ENCODE peak calls at places on chromosomes 5 and 9, in five cellular contexts. S, O, H, N and E are unnamed samples.

GRCh38 chr9:79054500-79054899 is 517.3 kb upstream of the TLE4 start:
- DNase-seq in N (no peak), S (no peak), O (no peak), H (no peak), E (no peak)

GRCh38 chr9:97591535-97591934 is 41.6 kb downstream of the TSTD2 start:
- DNase-seq in N (no peak), H (no peak), O (no peak), S (no peak), E (no peak)

GRCh38 chr5:138352722-138353549 is 451 bp downstream of the KDM3B start:
- DNase-seq in S (peak), N (peak), O (peak), H (peak), E (peak)

GRCh38 chr5:64384761-64385160 is 121.1 kb upstream of the RGS7BP start:
- DNase-seq in O (no peak), H (no peak), S (no peak), N (no peak), E (no peak)

GRCh38 chr5:128673010-128673409 is 135.0 kb upstream of the FBN2 start:
- DNase-seq in H (no peak), O (no peak), S (no peak), N (no peak), E (no peak)

GRCh38 chr5:140600096-140600495 is 32.9 kb downstream of the CD14 start:
- DNase-seq in O (no peak), H (no peak), N (no peak), S (no peak), E (no peak)

GRCh38 chr9:115633099-115633498 is 515.1 kb upstream of the TNC start:
- DNase-seq in N (no peak), S (no peak), O (no peak), H (no peak), E (no peak)

GRCh38 chr9:124038790-124039633 is 27.4 kb downstream of the LHX2 start:
- DNase-seq in N (no peak), O (no peak), H (no peak), S (no peak), E (no peak)

GRCh38 chr9:127754099-127754760 is 19.1 kb upstream of the TOR2A start:
- DNase-seq in N (no peak), H (no peak), O (no peak), S (no peak), E (no peak)

GRCh38 chr9:114258218-114258617 is 64.7 kb upstream of the ORM1 start:
- DNase-seq in H (no peak), O (no peak), S (no peak), N (no peak), E (no peak)

GRCh38 chr9:4366649-4367330 is 66.9 kb upstream of the GLIS3 start:
- DNase-seq in S (peak), N (peak), H (no peak), O (no peak), E (no peak)

GRCh38 chr9:78539904-78540303 is 243.0 kb downstream of the PSAT1 start:
- DNase-seq in N (peak), O (no peak), S (no peak), H (no peak), E (peak)

GRCh38 chr9:111783424-111783823 is 11.3 kb downstream of the SHOC1 start:
- DNase-seq in H (no peak), O (no peak), S (no peak), N (no peak), E (no peak)

GRCh38 chr9:94794768-94795167 is 68.3 kb downstream of the AOPEP start:
- DNase-seq in S (no peak), O (no peak), N (no peak), H (no peak), E (no peak)

GRCh38 chr9:72540348-72540873 is 19.0 kb downstream of the TMC1 start:
- DNase-seq in H (no peak), N (no peak), S (no peak), O (no peak), E (no peak)

GRCh38 chr5:60445427-60445826 is 254.5 kb downstream of the DEPDC1B start:
- DNase-seq in O (no peak), N (no peak), S (no peak), H (no peak), E (no peak)

GRCh38 chr9:69171049-69171448 is 3.0 kb upstream of the TJP2 start:
- DNase-seq in N (no peak), O (no peak), H (no peak), S (no peak), E (no peak)

GRCh38 chr5:57405984-57406383 is 76.6 kb downstream of the ACTBL2 start:
- DNase-seq in H (no peak), N (no peak), O (no peak), S (no peak), E (no peak)

GRCh38 chr5:154366353-154366752 is 79.4 kb upstream of the SAP30L start:
- DNase-seq in O (no peak), N (no peak), H (no peak), S (no peak), E (no peak)

GRCh38 chr5:151020304-151021031 is at the start of gene GPX3:
- DNase-seq in O (peak), S (peak), H (peak), N (peak), E (peak)

GRCh38 chr5:137099651-137100050 is 399.5 kb downstream of the SPOCK1 start:
- DNase-seq in S (no peak), N (no peak), O (no peak), H (no peak), E (no peak)

GRCh38 chr9:122099271-122099869 is 6.3 kb upstream of the TTLL11 start:
- DNase-seq in O (peak), S (peak), N (peak), H (peak), E (peak)

GRCh38 chr9:123011878-123012528 is 21.5 kb upstream of the GPR21 start:
- DNase-seq in H (no peak), N (no peak), S (no peak), O (no peak), E (no peak)

GRCh38 chr5:138177936-138178515 is 404 bp downstream of the BRD8 start:
- DNase-seq in O (no peak), H (no peak), S (peak), N (peak), E (no peak)

GRCh38 chr5:111865356-111865755 is 108.4 kb upstream of the NREP start:
- DNase-seq in N (no peak), S (no peak), O (no peak), H (no peak), E (no peak)

GRCh38 chr5:135253601-135254165 is 145.3 kb downstream of the MACROH2A1 start:
- DNase-seq in S (no peak), H (no peak), O (no peak), N (no peak), E (no peak)

GRCh38 chr5:180118391-180118791 is 46.8 kb upstream of the RNF130 start:
- DNase-seq in H (peak), N (no peak), S (no peak), O (no peak), E (no peak)

GRCh38 chr5:135149956-135150723 is 116.1 kb upstream of the PITX1 start:
- DNase-seq in S (no peak), O (no peak), H (no peak), N (no peak), E (no peak)

GRCh38 chr5:153496835-153497234 is 6.4 kb downstream of the GRIA1 start:
- DNase-seq in O (no peak), N (no peak), S (no peak), H (no peak), E (no peak)

GRCh38 chr9:124016152-124017063 is 4.8 kb downstream of the LHX2 start:
- DNase-seq in S (no peak), H (no peak), O (no peak), N (no peak), E (no peak)

GRCh38 chr9:29449294-29449693 is 1876.0 kb upstream of the C9orf72 start:
- DNase-seq in N (no peak), O (no peak), S (no peak), H (no peak), E (no peak)

GRCh38 chr5:157761690-157762611 is 18.4 kb downstream of the LSM11 start:
- DNase-seq in S (peak), N (peak), H (no peak), O (no peak), E (no peak)

GRCh38 chr5:56327810-56328209 is 94.7 kb upstream of the ANKRD55 start:
- DNase-seq in S (no peak), O (no peak), N (no peak), H (no peak), E (no peak)

GRCh38 chr5:110478899-110479298 is 247.6 kb downstream of the TMEM232 start:
- DNase-seq in N (no peak), S (no peak), O (no peak), H (no peak), E (no peak)

GRCh38 chr5:143140492-143141231 is 262.8 kb downstream of the NR3C1 start:
- DNase-seq in S (peak), O (no peak), N (peak), H (no peak), E (peak)

GRCh38 chr9:97271292-97271691 is 36.2 kb upstream of the CCDC180 start:
- DNase-seq in O (no peak), H (no peak), S (no peak), N (no peak), E (no peak)

DNA sequence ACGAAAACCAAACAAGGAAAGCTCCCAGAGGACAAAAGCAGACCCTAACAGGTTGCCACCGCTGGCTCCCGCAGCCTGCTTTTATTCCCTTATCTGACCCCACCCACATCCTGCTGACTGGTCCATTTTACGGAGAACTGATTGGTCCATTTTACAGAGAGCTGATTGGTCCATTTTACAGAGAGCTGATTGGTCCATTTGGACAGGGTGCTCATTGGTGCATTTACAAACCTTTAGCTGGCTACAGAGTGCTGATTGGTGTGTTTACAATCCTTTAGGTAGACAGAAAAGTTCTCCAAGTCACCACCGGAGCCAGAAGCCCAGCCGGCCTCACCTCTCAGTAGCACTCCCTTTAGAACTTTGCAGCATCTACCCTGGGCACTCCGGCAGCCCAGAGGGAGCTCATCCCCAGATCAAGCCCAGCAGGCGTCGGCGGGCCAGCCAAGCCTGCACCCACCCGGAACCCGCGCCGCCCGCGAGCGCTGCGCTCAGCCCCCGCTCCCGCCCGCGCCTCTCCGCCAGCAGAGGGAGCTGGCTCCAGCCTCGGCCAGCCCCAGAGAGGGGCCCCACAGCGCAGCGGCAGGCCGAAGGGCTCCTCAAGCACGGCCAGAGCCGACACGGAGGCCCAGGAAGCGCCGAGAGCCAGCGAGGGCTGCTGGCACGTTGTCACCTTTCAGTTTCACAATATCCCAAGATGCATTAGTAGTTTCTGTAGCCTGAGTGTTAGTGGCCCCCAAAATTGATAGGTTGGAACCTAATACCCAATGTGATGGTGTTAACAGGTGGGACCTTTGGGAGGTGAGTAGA is 35.3 kb upstream of the CLPTM1L start:
- DNase-seq in O (no peak), S (peak), H (no peak), N (peak), E (peak)
- TF ChIP-seq CTCF in O (peak), S (peak), H (no peak), N (peak), E (peak)

GRCh38 chr9:131361202-131361833 is 32.6 kb upstream of the PRRC2B start:
- DNase-seq in H (no peak), S (no peak), N (peak), O (no peak), E (no peak)
- H3K27ac ChIP-seq in H (peak), S (no peak), N (peak), O (no peak), E (no peak)

GRCh38 chr5:145345883-145346282 is 489.3 kb downstream of the PRELID2 start:
- DNase-seq in H (no peak), N (no peak), S (no peak), O (no peak), E (no peak)

GRCh38 chr5:145341842-145342241 is 493.3 kb downstream of the PRELID2 start:
- DNase-seq in O (no peak), S (no peak), N (no peak), H (no peak), E (no peak)

GRCh38 chr5:145350501-145350900 is 484.6 kb downstream of the PRELID2 start:
- DNase-seq in O (no peak), N (no peak), H (no peak), S (no peak), E (no peak)

DNA sequence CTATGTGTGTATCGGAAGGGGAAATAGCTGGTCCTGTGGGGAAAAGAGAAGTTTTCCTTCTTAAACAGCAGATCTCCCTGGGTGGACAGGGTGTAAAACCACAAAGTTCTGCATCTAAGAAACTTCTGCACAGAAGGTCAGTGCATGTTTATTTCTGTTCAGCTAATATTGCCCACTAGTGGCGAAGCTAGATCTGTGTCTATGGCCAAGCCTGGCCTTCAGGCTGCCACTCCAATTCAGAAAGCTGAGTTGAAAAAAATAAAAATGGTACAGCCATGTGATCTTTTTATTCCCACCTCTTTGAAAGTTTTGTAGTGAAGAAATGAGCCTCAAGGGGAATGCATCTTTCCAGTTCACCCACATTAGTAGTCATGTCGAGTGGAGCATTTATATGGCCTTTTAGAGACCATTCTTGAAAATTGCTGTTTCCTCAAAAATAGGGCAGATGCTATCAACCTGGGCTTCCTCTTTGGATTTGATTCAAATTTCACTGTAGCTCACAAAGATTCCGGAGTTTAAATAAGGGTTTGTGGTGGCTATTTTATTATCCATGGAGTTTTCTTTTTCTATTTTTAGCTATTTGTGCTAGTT is 488.0 kb downstream of the PRELID2 start:
- DNase-seq in H (no peak), O (no peak), S (peak), N (peak), E (no peak)
- TF ChIP-seq CTCF in H (peak), O (no peak), S (peak), N (peak), E (peak)

DNA sequence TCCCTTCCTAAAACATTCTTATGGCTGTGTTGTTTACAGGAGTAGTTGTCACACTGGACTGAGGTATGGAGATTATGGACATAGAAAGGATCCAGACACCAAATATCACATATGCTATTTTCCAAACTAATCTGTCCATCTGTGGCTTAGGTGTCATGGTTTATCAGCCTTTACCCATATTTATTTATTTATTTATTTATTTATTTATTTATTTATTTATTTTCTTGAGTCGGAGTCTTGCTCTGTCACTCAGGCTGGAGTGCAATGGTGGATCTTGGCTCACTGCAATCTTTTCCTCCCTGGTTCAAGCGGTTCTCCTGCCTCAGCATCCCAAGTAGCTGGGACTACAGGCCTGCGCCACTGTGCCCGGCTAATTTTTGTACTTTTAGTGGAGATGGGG is 1103.1 kb downstream of the MAT2B start:
- DNase-seq in H (no peak), O (no peak), N (no peak), S (no peak), E (no peak)
- H3K27ac ChIP-seq in H (no peak), O (no peak), N (no peak), S (no peak), E (no peak)

DNA sequence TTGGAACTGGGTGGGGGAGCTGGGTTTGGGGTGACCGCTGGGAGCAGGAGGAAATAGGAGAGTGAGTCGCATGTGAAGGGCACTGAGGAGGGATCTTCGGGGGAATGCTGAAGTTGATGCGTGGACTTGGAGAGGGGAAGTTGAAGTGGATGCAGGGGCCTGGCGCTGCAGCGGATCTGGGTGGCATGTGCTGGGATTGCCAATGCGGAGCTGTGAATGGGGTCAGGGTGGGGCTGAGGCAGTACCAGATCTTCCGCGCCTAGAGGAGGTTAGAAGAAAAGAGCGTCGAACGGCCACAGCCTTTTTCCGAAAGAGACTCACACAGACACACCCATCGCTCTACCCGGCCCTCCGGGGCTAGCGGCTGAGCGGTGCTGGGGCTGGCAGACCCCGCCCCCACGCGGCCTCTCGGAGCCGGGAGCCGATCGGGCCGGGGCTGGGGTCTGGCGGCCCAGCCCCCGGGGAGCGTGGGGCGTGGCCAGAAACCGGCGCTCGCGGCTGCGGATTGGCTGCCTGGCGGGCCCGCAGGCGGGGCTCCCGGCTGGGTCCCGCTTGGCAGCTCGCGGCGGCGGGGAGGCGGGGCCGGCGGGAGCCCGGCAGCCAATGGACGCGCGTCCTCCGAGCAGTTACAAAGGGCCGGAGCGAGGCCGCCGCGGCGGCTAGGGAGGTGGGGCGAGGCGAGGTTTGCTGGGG is at the start of gene TGFBR1:
- DNase-seq in O (peak), N (peak), H (peak), S (peak), E (peak)
- TF ChIP-seq CTCF in O (no peak), N (peak), H (no peak), S (no peak), E (peak)

GRCh38 chr5:173926359-173926758 is 38.2 kb downstream of the CPEB4 start:
- DNase-seq in O (no peak), N (peak), S (no peak), H (no peak), E (no peak)
- H3K27ac ChIP-seq in O (peak), N (peak), S (no peak), H (no peak), E (peak)

GRCh38 chr9:35448511-35448910 is 41.4 kb upstream of the RUSC2 start:
- DNase-seq in H (no peak), N (no peak), O (no peak), S (no peak), E (no peak)

GRCh38 chr9:35452481-35452880 is 37.4 kb upstream of the RUSC2 start:
- DNase-seq in O (no peak), N (no peak), S (no peak), H (no peak), E (no peak)
- TF ChIP-seq CTCF in O (no peak), N (no peak), S (no peak), H (no peak), E (no peak)

GRCh38 chr5:67283275-67283987 is 86.8 kb upstream of the CD180 start:
- DNase-seq in O (no peak), N (no peak), H (no peak), S (no peak), E (no peak)

GRCh38 chr5:67287795-67288194 is 91.2 kb upstream of the CD180 start:
- DNase-seq in O (no peak), S (no peak), N (no peak), H (no peak), E (no peak)

GRCh38 chr5:67283988-67284457 is 87.4 kb upstream of the CD180 start:
- DNase-seq in N (no peak), O (no peak), H (no peak), S (no peak), E (no peak)

GRCh38 chr5:67286006-67286405 is 89.4 kb upstream of the CD180 start:
- DNase-seq in O (no peak), S (no peak), N (no peak), H (no peak), E (no peak)

DNA sequence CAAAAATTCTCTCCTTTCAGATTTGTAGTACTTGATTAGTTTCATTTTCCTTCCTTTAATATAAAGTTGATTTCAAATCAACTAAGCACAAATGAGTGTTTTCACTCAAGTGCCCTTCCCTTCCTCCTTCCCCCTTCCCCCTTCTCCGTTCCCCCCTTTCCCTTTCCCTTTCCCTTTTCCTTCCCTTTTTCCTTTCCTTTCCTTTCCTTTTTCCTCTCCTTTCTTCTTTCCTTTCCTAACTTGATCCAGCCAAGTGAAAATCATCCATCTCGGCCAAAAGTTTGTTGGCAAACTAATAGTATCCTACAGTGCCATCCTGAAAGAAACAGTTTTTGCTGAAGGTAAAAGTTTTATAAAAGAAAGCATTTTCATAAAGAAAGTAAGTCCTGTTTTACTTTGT is 85.3 kb upstream of the CD180 start:
- DNase-seq in N (no peak), H (no peak), O (no peak), S (no peak), E (no peak)
- H3K27ac ChIP-seq in N (no peak), H (no peak), O (no peak), S (no peak), E (no peak)

GRCh38 chr9:135925496-135926133 is 18.3 kb upstream of the CAMSAP1 start:
- DNase-seq in H (no peak), S (no peak), O (no peak), N (no peak), E (peak)

GRCh38 chr9:135924628-135925338 is 17.4 kb upstream of the CAMSAP1 start:
- DNase-seq in N (no peak), H (no peak), O (no peak), S (no peak), E (no peak)

GRCh38 chr9:135927195-135928013 is 20.1 kb upstream of the CAMSAP1 start:
- DNase-seq in S (no peak), N (no peak), O (no peak), H (no peak), E (peak)

GRCh38 chr9:135928074-135928730 is 20.9 kb upstream of the CAMSAP1 start:
- DNase-seq in S (no peak), N (no peak), O (no peak), H (no peak), E (peak)

GRCh38 chr9:135926402-135927194 is 19.3 kb upstream of the CAMSAP1 start:
- DNase-seq in H (peak), O (no peak), N (no peak), S (no peak), E (peak)
- TF ChIP-seq CTCF in H (no peak), O (no peak), N (no peak), S (no peak), E (no peak)